ENCODE peak calls at places on chromosomes 11 and 22, in six cellular contexts. Z is Right ventricle myocardium inferior, J is GM03348, K is ELR, N is NCI-H345, I is Kasumi-1. R is an unnamed sample.
A peak's percentile ranks its signal among the peaks of the same experiment; 100 is the strongest.

GRCh38 chr22:25201557-25202273 is 2.1 kb downstream of the CRYBB3 start:
- DNase-seq in Z (no peak), J (no peak), K (no peak), N (no peak), I (no peak), R (no peak)

GRCh38 chr11:79018371-79018849 is 422.4 kb downstream of the TENM4 start:
- DNase-seq in Z (no peak), J (peak; percentile 74), K (peak; percentile 20), N (no peak), I (no peak), R (no peak)

GRCh38 chr11:9600166-9600565 is 26.7 kb downstream of the WEE1 start:
- DNase-seq in Z (no peak), J (no peak), K (no peak), N (no peak), I (no peak), R (no peak)

GRCh38 chr11:10051868-10052586 is 242.0 kb downstream of the SBF2 start:
- DNase-seq in Z (no peak), J (no peak), K (no peak), N (no peak), I (no peak), R (no peak)

GRCh38 chr11:121520243-121521144 is 67.7 kb upstream of the SORL1-AS1 start:
- DNase-seq in Z (no peak), J (peak; percentile 77), K (peak; percentile 35), N (no peak), I (no peak), R (no peak)

GRCh38 chr11:57649826-57650738 is at the start of gene YPEL4:
- DNase-seq in Z (no peak), J (peak; percentile 90), K (peak; percentile 81), N (peak; percentile 47), I (peak; percentile 28), R (no peak)

GRCh38 chr22:40469181-40469580 is 98.8 kb downstream of the SGSM3 start:
- DNase-seq in Z (no peak), J (no peak), K (no peak), N (no peak), I (no peak), R (no peak)

GRCh38 chr11:78284261-78284660 is 95.5 kb downstream of the USP35 start:
- DNase-seq in Z (no peak), J (no peak), K (no peak), N (no peak), I (no peak), R (no peak)

GRCh38 chr11:87239531-87239930 is 201.8 kb downstream of the TMEM135 start:
- DNase-seq in Z (no peak), J (no peak), K (no peak), N (no peak), I (no peak), R (no peak)

GRCh38 chr11:86377972-86378371 is 3.3 kb downstream of the CCDC81 start:
- DNase-seq in Z (no peak), J (no peak), K (no peak), N (no peak), I (no peak), R (no peak)

GRCh38 chr11:47981667-47982404 is 1.5 kb downstream of the PTPRJ start:
- DNase-seq in Z (no peak), J (no peak), K (no peak), N (no peak), I (no peak), R (no peak)

GRCh38 chr11:304915-305833 is 2.4 kb upstream of the IFITM2 start:
- DNase-seq in Z (peak; percentile 79), J (peak; percentile 86), K (peak; percentile 74), N (peak; percentile 22), I (peak; percentile 87), R (no peak)

GRCh38 chr11:88035271-88035670 is 140.0 kb downstream of the RAB38 start:
- DNase-seq in Z (no peak), J (no peak), K (peak; percentile 40), N (no peak), I (no peak), R (no peak)

GRCh38 chr11:57434640-57435546 is 8.0 kb upstream of the SLC43A3 start:
- DNase-seq in Z (no peak), J (peak; percentile 92), K (peak; percentile 87), N (no peak), I (peak; percentile 10), R (no peak)

GRCh38 chr11:66112640-66113098 is 42.6 kb downstream of the PACS1 start:
- DNase-seq in Z (no peak), J (peak; percentile 72), K (peak; percentile 91), N (no peak), I (no peak), R (no peak)

GRCh38 chr11:215581-216037 is 8.1 kb downstream of the RIC8A start:
- DNase-seq in Z (no peak), J (no peak), K (peak; percentile 19), N (no peak), I (no peak), R (no peak)

GRCh38 chr11:107731911-107732310 is 20.1 kb upstream of the SLN start:
- DNase-seq in Z (no peak), J (no peak), K (no peak), N (no peak), I (no peak), R (no peak)

R was measured in NCI-H1092.